ENCODE peak calls at places on chromosomes 5 and 9, in five cellular contexts. One of them, this sample, is unnamed.

GRCh38 chr9:1979815-1980367 is 35.3 kb upstream of the SMARCA2 start:
- DNase-seq in HepG2: no peak
- DNase-seq in H1: no peak
- DNase-seq in NT2/D1: no peak
- DNase-seq in HEK293T: no peak
- DNase-seq in this sample: peak

GRCh38 chr9:107905313-107906027 is 415.9 kb upstream of the KLF4 start:
- DNase-seq in HepG2: no peak
- DNase-seq in NT2/D1: no peak
- DNase-seq in HEK293T: no peak
- DNase-seq in H1: no peak
- DNase-seq in this sample: no peak

GRCh38 chr5:98214240-98215051 is 559.0 kb upstream of the RGMB start:
- DNase-seq in HEK293T: no peak
- DNase-seq in NT2/D1: no peak
- DNase-seq in H1: no peak
- DNase-seq in HepG2: no peak
- DNase-seq in this sample: no peak

GRCh38 chr9:17063535-17064135 is 71.2 kb upstream of the CNTLN start:
- DNase-seq in HepG2: peak
- DNase-seq in NT2/D1: peak
- DNase-seq in HEK293T: peak
- DNase-seq in H1: no peak
- DNase-seq in this sample: no peak

GRCh38 chr5:163460562-163461176 is at the start of gene HMMR:
- DNase-seq in HEK293T: peak
- DNase-seq in HepG2: peak
- DNase-seq in NT2/D1: no peak
- DNase-seq in H1: peak
- DNase-seq in this sample: no peak

GRCh38 chr9:34253460-34253837 is 74.6 kb downstream of the UBAP1 start:
- DNase-seq in HEK293T: no peak
- DNase-seq in NT2/D1: no peak
- DNase-seq in H1: no peak
- DNase-seq in HepG2: no peak
- DNase-seq in this sample: no peak

GRCh38 chr9:108473209-108474112 is 382.3 kb downstream of the ACTL7B start:
- DNase-seq in NT2/D1: no peak
- DNase-seq in HepG2: no peak
- DNase-seq in HEK293T: no peak
- DNase-seq in H1: no peak
- DNase-seq in this sample: no peak

GRCh38 chr9:108704156-108704852 is 151.5 kb downstream of the ACTL7B start:
- DNase-seq in H1: no peak
- DNase-seq in NT2/D1: no peak
- DNase-seq in HepG2: no peak
- DNase-seq in HEK293T: no peak
- DNase-seq in this sample: peak

GRCh38 chr5:167867281-167867680 is 424.2 kb upstream of the WWC1 start:
- DNase-seq in NT2/D1: no peak
- DNase-seq in H1: peak
- DNase-seq in HepG2: no peak
- DNase-seq in HEK293T: no peak
- DNase-seq in this sample: no peak

GRCh38 chr5:167869125-167869524 is 422.3 kb upstream of the WWC1 start:
- DNase-seq in H1: no peak
- DNase-seq in NT2/D1: no peak
- DNase-seq in HepG2: no peak
- DNase-seq in HEK293T: no peak
- DNase-seq in this sample: no peak

GRCh38 chr5:167866797-167867196 is 424.6 kb upstream of the WWC1 start:
- DNase-seq in NT2/D1: no peak
- DNase-seq in HepG2: no peak
- DNase-seq in H1: no peak
- DNase-seq in HEK293T: no peak
- DNase-seq in this sample: no peak

GRCh38 chr5:167871091-167871490 is 420.4 kb upstream of the WWC1 start:
- DNase-seq in HEK293T: no peak
- DNase-seq in HepG2: no peak
- DNase-seq in NT2/D1: no peak
- DNase-seq in H1: no peak
- DNase-seq in this sample: no peak

DNA sequence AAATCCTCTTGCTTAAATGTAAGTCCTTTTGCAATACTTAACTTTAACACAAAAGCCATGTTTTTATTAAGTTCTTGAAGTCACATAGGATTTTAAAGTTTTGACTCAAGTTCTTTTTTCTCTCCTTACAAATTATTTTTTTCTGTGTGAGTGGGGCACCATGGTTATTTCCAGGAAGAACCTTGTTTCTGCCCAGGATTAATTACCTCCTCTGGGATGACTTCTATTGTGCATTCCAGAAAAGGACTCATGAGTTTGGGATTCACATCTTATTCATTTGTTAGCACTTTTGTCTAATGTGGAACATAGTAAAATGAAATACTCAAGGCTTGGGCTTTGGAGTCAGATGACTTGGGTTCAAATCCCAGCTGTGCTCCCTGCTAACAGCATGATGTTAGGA is 421.4 kb upstream of the WWC1 start:
- DNase-seq in HepG2: no peak
- DNase-seq in HEK293T: no peak
- DNase-seq in H1: no peak
- DNase-seq in NT2/D1: no peak
- DNase-seq in this sample: no peak
- TF ChIP-seq SUZ12 in HepG2: no peak
- TF ChIP-seq SUZ12 in HEK293T: no peak
- TF ChIP-seq SUZ12 in H1: no peak
- TF ChIP-seq SUZ12 in NT2/D1: no peak
- TF ChIP-seq SUZ12 in this sample: no peak

DNA sequence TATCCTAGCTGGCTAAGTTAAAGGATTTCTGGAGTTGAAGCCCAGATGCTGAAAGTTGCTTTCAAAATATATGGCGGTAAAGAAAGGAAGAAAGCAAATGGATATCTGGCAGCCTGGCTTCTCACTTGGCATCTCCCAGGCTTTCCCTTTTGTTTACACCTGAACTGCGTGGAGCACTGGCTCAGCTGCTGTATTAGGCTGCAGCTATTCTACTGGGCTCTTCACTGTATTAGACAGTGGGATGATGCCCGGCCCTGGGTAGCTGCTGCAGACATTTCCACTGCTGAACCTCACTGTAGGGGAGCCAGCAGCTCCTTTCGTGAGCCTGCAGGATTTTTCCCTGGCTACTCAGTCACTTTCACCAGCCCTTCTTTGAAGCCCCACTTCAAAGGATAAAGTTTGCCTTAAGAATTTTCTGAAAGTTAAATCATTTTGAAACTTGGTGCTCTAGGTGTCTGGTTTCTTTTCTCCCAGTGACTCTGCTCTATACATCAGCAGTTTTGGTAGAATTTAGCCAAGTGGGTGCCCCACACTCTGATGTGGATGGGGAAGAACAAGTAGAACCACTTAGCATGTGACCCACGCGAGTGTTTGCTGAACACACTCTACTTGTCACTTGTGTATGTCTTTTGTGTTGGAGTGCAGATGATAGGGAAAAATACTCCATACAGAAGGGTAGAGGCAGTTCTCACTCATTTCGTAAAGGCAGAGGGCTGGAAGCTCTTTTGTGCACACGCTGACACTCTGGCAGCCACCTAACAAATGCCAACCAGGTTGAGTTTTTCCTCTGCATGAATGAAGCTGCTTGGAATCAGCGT is 49.9 kb downstream of the C9orf152 start:
- DNase-seq in H1: no peak
- DNase-seq in NT2/D1: no peak
- DNase-seq in HEK293T: no peak
- DNase-seq in HepG2: no peak
- DNase-seq in this sample: no peak
- TF ChIP-seq SUZ12 in H1: no peak
- TF ChIP-seq SUZ12 in NT2/D1: no peak
- TF ChIP-seq SUZ12 in HEK293T: no peak
- TF ChIP-seq SUZ12 in HepG2: no peak
- TF ChIP-seq SUZ12 in this sample: no peak

GRCh38 chr9:136351237-136351800 is 12.2 kb downstream of the DNLZ start:
- DNase-seq in HepG2: no peak
- DNase-seq in HEK293T: no peak
- DNase-seq in NT2/D1: no peak
- DNase-seq in H1: no peak
- DNase-seq in this sample: no peak
- TF ChIP-seq SUZ12 in HepG2: no peak
- TF ChIP-seq SUZ12 in HEK293T: no peak
- TF ChIP-seq SUZ12 in NT2/D1: no peak
- TF ChIP-seq SUZ12 in H1: no peak
- TF ChIP-seq SUZ12 in this sample: no peak

DNA sequence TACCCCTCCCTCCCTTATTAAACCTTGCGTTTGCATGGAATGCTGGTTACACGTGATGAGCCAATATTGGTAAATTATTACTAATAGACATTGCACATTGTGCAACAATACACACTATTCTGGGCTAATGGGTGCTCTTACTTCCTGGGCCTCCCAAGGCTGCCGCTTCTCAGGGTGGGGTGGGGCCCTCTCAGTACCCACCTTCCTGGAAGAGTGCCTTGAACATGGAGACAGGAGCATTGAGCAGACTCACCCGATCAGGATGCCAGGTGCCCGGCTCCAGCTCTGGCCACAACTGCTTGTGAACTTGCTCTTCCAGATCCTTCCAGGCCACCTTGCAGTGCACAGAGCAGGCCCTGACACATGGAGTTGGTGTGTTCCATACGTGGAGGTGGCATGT is 24.7 kb upstream of the CEP72 start:
- DNase-seq in NT2/D1: no peak
- DNase-seq in HepG2: no peak
- DNase-seq in HEK293T: no peak
- DNase-seq in H1: no peak
- DNase-seq in this sample: no peak
- TF ChIP-seq SUZ12 in NT2/D1: no peak
- TF ChIP-seq SUZ12 in HepG2: no peak
- TF ChIP-seq SUZ12 in HEK293T: no peak
- TF ChIP-seq SUZ12 in H1: no peak
- TF ChIP-seq SUZ12 in this sample: no peak

This sample was measured in GM12878.